ENCODE peak calls at places on chromosomes 4 and X, in six cellular contexts. L is NB4, V is tibial nerve, D is lower leg skin, H is GM12891, E is endothelial cell of umbilical vein. W is an unnamed sample.

GRCh38 chr4:26993541-26993940 is 132.9 kb downstream of the STIM2 start:
- DNase-seq in L (no peak), E (no peak), H (no peak), D (no peak), V (no peak), W (no peak)

GRCh38 chr4:78056265-78057129 is 626 bp upstream of the FRAS1 start:
- DNase-seq in V (peak; percentile 57), L (peak; percentile 7), D (peak; percentile 68), H (peak; percentile 34), E (peak; percentile 41), W (peak; percentile 3)

GRCh38 chr4:81844717-81845116 is 373.0 kb upstream of the RASGEF1B start:
- DNase-seq in V (peak; percentile 67), H (peak; percentile 15), E (peak; percentile 79), L (peak; percentile 66), D (peak; percentile 83), W (peak; percentile 89)

GRCh38 chr4:3718462-3718861 is 47.7 kb upstream of the ADRA2C start:
- DNase-seq in L (no peak), V (no peak), E (no peak), D (no peak), H (no peak), W (no peak)

GRCh38 chr4:16603178-16603577 is 295.3 kb downstream of the LDB2 start:
- DNase-seq in L (no peak), V (no peak), H (no peak), D (no peak), E (no peak), W (no peak)

GRCh38 chr4:72319596-72319995 is 249.4 kb downstream of the ADAMTS3 start:
- DNase-seq in V (no peak), D (no peak), H (no peak), L (no peak), E (peak; percentile 64), W (no peak)

GRCh38 chrX:57282568-57282967 is 3.9 kb upstream of the FAAH2 start:
- DNase-seq in H (no peak), D (no peak), E (no peak), L (peak; percentile 3), V (no peak), W (no peak)

GRCh38 chrX:2863646-2864045 is 34.9 kb downstream of the GYG2 start:
- DNase-seq in V (no peak), E (no peak), L (no peak), D (no peak), H (no peak), W (no peak)

GRCh38 chr4:109798866-109799265 is 2.9 kb downstream of the CFI start:
- DNase-seq in E (no peak), H (no peak), D (no peak), L (no peak), V (no peak), W (no peak)

GRCh38 chrX:103678199-103678993 is 8.1 kb downstream of the MORF4L2 start:
- DNase-seq in L (no peak), E (no peak), V (no peak), D (no peak), H (no peak), W (no peak)

GRCh38 chrX:7062276-7062675 is 85.2 kb upstream of the STS start:
- DNase-seq in D (no peak), V (no peak), E (peak; percentile 1), H (no peak), L (no peak), W (no peak)

GRCh38 chrX:111837226-111837625 is 38.8 kb upstream of the TRPC5OS start:
- DNase-seq in E (no peak), L (no peak), D (no peak), H (no peak), V (no peak), W (no peak)

GRCh38 chrX:9681422-9681821 is 84.2 kb downstream of the GPR143 start:
- DNase-seq in H (no peak), D (no peak), E (no peak), L (no peak), V (no peak), W (no peak)

DNA sequence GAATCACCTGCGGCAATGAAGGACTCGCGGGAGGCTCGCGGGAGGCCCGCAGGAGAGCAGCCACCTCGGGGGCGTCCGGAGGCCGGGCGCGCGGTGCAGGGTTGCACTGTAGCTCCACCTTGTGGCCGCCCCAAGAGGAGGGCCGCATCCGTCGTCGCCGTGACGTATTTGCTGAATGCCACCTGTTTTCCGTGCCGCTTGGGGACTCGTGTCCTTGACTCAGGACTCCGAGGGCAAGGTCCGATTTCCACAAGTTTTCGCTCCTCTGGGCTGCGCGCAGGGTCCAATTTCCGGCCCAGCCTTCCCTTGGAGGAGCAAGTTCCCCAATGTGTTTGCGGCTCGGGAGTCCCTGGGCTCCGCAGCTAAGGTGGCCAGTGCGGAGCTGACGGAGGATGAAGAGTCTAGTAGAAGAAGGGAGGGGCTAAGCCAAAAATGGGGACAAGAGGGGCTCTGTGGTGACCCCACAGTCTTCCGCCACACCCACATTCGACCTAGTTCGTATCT is 10.7 kb upstream of the DLG3 start:
- DNase-seq in E (peak; percentile 49), D (no peak), H (peak; percentile 56), L (peak; percentile 78), V (peak; percentile 20), W (peak; percentile 77)
- TF ChIP-seq POLR2A in E (no peak), D (no peak), H (no peak), L (no peak), V (no peak), W (no peak)

DNA sequence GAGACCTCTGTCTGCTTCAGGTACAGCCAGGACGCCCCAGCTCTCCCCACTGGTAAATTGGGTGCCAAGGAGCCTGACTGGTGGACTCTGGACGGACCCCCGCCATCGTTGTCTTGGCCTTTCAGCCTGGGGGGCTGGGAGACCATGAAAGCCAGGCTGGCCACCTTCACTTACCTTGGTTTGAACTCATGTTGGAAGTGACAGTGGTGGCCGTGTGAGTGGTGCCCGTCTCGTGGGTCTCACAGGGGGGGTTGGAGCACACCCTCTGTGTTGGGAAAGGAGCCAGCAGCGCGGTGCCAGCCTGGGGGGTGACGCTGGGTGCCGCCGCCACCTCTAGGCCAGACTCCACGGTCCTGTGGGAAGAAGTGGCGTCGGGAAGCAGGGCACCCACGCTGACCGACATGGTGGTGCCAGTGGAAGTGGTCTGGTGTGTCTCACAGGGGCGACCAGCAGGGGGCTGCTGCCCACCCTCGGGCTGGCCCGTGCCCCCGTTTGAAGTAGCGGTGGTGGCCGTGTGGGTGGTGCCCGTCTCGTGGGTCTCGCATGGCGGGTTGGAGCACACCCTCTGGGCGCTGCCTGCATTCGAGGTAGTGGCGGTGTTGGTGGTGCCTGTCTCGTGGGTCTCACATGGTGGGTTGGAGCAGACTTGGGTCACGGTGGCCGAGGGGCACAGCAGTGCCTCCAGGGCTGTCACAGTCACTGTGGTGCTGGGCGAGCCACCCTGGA is 9.6 kb upstream of the RENBP start:
- DNase-seq in H (no peak), E (no peak), L (no peak), V (no peak), D (no peak), W (no peak)
- TF ChIP-seq POLR2A in H (no peak), E (no peak), L (no peak), V (no peak), D (no peak), W (no peak)

DNA sequence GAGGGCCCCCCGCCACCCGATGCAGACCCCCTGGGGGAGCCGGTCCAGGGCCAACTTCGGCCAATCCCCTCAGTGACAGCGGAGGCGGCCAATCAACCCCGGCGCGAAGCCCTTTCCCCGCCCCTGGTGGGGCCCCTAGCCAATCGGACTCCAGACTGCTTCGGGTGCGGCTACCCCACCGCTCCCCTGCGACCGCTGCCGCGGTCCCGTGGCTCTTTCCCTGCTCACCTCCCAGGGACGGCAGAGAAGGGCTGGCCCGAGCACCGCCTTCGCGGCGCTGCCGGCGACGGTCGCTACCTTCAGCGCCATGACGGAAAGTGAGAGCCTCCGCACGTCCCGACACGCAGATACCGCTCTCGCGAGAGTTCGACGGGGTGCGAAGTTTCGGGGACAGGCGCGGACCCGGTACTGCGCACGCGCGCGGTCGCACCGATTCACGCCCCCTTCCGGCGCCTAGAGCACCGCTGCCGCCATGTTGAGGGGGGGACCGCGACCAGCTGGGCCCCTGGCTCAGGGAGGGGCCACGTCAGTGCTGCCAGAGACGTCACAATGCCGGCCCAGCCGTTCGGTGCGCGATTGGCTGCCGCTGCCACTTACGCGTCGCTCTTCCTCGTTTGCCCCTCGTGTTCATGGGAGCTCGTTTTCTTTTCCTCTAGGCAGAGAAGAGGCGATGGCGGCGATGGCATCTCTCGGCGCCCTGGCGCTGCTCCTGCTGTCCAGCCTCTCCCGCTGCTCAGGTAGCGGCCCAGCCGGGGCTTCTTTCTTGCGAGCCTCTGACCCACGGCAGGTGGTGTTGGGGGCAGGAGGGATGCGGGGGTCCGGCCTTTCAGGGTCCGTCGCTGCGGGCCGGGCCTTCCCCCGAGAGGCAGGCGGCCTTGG is at the start of the genes IDH3G and SSR4:
- DNase-seq in L (peak; percentile 96), D (peak; percentile 88), V (peak; percentile 85), E (peak; percentile 96), H (peak; percentile 95), W (peak; percentile 97)
- TF ChIP-seq POLR2A in L (peak; percentile 40), D (no peak), V (no peak), E (peak; percentile 76), H (peak; percentile 82), W (peak; percentile 74)

GRCh38 chr4:38663801-38664703 is at the start of gene KLF3:
- DNase-seq in L (peak; percentile 91), E (peak; percentile 86), D (peak; percentile 92), H (peak; percentile 70), V (peak; percentile 89), W (peak; percentile 96)
- TF ChIP-seq POLR2A in L (peak; percentile 43), E (peak; percentile 56), D (no peak), H (no peak), V (peak; percentile 86), W (peak; percentile 86)

DNA sequence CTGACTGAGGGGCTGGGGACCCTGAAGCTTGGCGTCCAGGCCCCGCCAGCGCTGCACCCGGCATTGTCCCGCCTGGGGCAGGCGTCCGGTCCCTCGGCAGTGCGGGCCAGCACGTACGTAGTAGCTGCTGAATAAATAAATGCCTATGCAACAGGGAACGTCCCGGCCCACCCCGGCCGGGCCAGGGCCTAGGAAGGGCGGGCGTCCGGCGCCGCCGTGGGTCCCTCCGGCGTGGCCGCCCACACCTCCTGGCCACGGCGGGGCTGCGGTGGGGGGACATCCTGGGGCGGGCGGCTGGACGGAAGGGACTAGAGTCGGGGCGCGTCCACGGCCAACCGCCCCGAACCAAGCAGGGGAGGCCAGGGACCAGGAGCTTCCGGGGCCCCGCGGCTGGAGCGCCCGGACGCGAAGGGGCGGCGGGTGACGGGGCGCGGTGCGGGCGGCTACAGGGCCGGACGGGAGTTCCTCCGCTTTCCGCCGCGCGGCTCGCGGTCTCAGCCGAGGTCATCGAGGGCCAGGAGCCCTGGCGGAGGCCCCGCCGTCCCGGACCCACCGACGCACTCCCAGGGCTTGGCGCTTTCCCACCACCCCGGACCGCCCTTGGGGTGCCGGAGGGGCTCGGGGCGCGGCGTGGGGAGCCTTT is 856 bp upstream of the WWC2 start:
- DNase-seq in H (peak; percentile 38), V (peak; percentile 22), L (no peak), E (peak; percentile 41), D (peak; percentile 20), W (peak; percentile 74)
- TF ChIP-seq POLR2A in H (no peak), V (no peak), L (no peak), E (peak; percentile 39), D (no peak), W (no peak)

DNA sequence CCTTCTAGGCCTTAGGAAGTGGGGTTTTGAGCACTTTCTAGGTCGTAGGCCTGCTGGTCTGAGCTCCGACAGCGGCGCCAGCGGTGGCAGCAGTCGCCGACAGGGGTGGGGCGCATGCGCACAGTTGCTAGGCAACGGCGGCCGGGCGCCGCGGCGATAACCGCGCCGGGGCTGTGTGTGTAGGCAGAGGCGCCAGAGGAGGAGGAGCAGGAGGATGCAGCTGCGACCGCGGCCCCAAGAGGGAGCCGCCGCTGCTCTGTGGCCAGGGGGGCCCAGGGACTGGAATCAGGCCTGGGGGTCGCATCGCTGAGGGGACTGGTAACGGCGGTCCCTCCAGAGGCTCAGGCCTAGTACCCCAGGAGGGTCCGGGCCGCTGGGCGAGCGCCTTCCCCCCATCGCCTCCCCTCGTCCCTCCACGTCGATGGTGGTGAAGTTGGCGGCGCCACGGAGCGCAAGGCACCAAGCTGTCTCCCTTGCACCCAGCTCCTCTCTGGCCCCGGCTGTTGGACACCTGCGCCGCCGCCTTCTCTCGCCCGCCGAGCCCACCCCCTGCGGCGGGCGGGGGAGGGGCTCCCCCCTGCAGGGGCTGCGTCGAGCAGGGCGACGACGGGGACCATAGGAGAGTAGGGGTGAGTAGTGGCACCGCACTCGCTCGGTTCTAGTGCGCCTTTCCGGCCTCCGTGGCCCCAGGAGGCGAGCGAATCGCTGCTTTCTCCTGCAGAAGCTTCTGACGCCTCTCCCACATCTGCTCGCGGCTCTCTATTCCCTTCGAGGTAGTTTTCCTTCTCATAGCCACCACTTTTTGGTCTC is 58.6 kb upstream of the ZC4H2 start:
- DNase-seq in V (peak; percentile 35), D (peak; percentile 15), H (peak; percentile 51), L (peak; percentile 55), E (peak; percentile 53), W (peak; percentile 91)
- TF ChIP-seq POLR2A in V (no peak), D (no peak), H (no peak), L (no peak), E (no peak), W (peak; percentile 51)